ENCODE peak calls at places on chromosomes 7 and 10, in ten cellular contexts. One of them, this sample, is unnamed. For H3K9me3, the result is how much of the 10 kb centered on the place peaks cover.

GRCh38 chr10:108782411-108782810 is 1140.9 kb downstream of the XPNPEP1 start:
- DNase-seq in pancreas: no peak
- DNase-seq in heart left ventricle: no peak
- DNase-seq in mesenchymal stem cell: no peak
- DNase-seq in fibroblast of lung: peak
- DNase-seq in psoas muscle: no peak
- DNase-seq in CD8-positive, alpha-beta T cell: no peak
- DNase-seq in effector memory CD4-positive, alpha-beta T cell: no peak
- DNase-seq in HCT116: no peak
- DNase-seq in endodermal cell: no peak
- DNase-seq in this sample: no peak

GRCh38 chr10:4434105-4434504 is 391.9 kb upstream of the AKR1E2 start:
- DNase-seq in pancreas: no peak
- DNase-seq in heart left ventricle: no peak
- DNase-seq in mesenchymal stem cell: no peak
- DNase-seq in fibroblast of lung: no peak
- DNase-seq in psoas muscle: no peak
- DNase-seq in CD8-positive, alpha-beta T cell: no peak
- DNase-seq in effector memory CD4-positive, alpha-beta T cell: no peak
- DNase-seq in HCT116: no peak
- DNase-seq in endodermal cell: no peak
- DNase-seq in this sample: no peak

GRCh38 chr7:1899201-1899600 is 229.1 kb downstream of the ELFN1 start:
- DNase-seq in pancreas: no peak
- DNase-seq in heart left ventricle: peak
- DNase-seq in mesenchymal stem cell: no peak
- DNase-seq in fibroblast of lung: peak
- DNase-seq in psoas muscle: peak
- DNase-seq in CD8-positive, alpha-beta T cell: no peak
- DNase-seq in effector memory CD4-positive, alpha-beta T cell: no peak
- DNase-seq in HCT116: no peak
- DNase-seq in endodermal cell: no peak
- DNase-seq in this sample: no peak

GRCh38 chr7:139855498-139856270 is 26.6 kb downstream of the TBXAS1 start:
- DNase-seq in pancreas: peak
- DNase-seq in heart left ventricle: no peak
- DNase-seq in mesenchymal stem cell: no peak
- DNase-seq in fibroblast of lung: no peak
- DNase-seq in psoas muscle: no peak
- DNase-seq in CD8-positive, alpha-beta T cell: no peak
- DNase-seq in effector memory CD4-positive, alpha-beta T cell: no peak
- DNase-seq in HCT116: no peak
- DNase-seq in endodermal cell: no peak
- DNase-seq in this sample: no peak

GRCh38 chr7:104980969-104981670 is 32.9 kb upstream of the KMT2E start:
- DNase-seq in pancreas: no peak
- DNase-seq in heart left ventricle: no peak
- DNase-seq in mesenchymal stem cell: peak
- DNase-seq in fibroblast of lung: no peak
- DNase-seq in psoas muscle: no peak
- DNase-seq in CD8-positive, alpha-beta T cell: no peak
- DNase-seq in effector memory CD4-positive, alpha-beta T cell: no peak
- DNase-seq in HCT116: peak
- DNase-seq in endodermal cell: no peak
- DNase-seq in this sample: no peak

GRCh38 chr7:80107278-80107677 is 27.4 kb upstream of the GNAI1 start:
- DNase-seq in pancreas: no peak
- DNase-seq in heart left ventricle: no peak
- DNase-seq in mesenchymal stem cell: peak
- DNase-seq in fibroblast of lung: no peak
- DNase-seq in psoas muscle: no peak
- DNase-seq in CD8-positive, alpha-beta T cell: no peak
- DNase-seq in effector memory CD4-positive, alpha-beta T cell: no peak
- DNase-seq in HCT116: no peak
- DNase-seq in endodermal cell: no peak
- DNase-seq in this sample: no peak

GRCh38 chr7:132683967-132684690 is 107.9 kb upstream of the PLXNA4 start:
- DNase-seq in pancreas: no peak
- DNase-seq in heart left ventricle: no peak
- DNase-seq in mesenchymal stem cell: no peak
- DNase-seq in fibroblast of lung: no peak
- DNase-seq in psoas muscle: no peak
- DNase-seq in CD8-positive, alpha-beta T cell: no peak
- DNase-seq in effector memory CD4-positive, alpha-beta T cell: no peak
- DNase-seq in HCT116: no peak
- DNase-seq in endodermal cell: no peak
- DNase-seq in this sample: no peak

GRCh38 chr7:70673833-70674232 is 458.1 kb upstream of the GALNT17 start:
- DNase-seq in pancreas: no peak
- DNase-seq in heart left ventricle: no peak
- DNase-seq in mesenchymal stem cell: no peak
- DNase-seq in fibroblast of lung: no peak
- DNase-seq in psoas muscle: no peak
- DNase-seq in CD8-positive, alpha-beta T cell: no peak
- DNase-seq in effector memory CD4-positive, alpha-beta T cell: no peak
- DNase-seq in HCT116: no peak
- DNase-seq in endodermal cell: peak
- DNase-seq in this sample: no peak

GRCh38 chr10:29612657-29613056 is 22.1 kb downstream of the SVIL start:
- DNase-seq in pancreas: no peak
- DNase-seq in heart left ventricle: no peak
- DNase-seq in mesenchymal stem cell: no peak
- DNase-seq in fibroblast of lung: no peak
- DNase-seq in psoas muscle: no peak
- DNase-seq in CD8-positive, alpha-beta T cell: no peak
- DNase-seq in effector memory CD4-positive, alpha-beta T cell: no peak
- DNase-seq in HCT116: no peak
- DNase-seq in endodermal cell: peak
- DNase-seq in this sample: no peak

GRCh38 chr7:28999421-28999820 is 41.3 kb upstream of the TRIL start:
- DNase-seq in pancreas: no peak
- DNase-seq in heart left ventricle: no peak
- DNase-seq in mesenchymal stem cell: no peak
- DNase-seq in fibroblast of lung: no peak
- DNase-seq in psoas muscle: no peak
- DNase-seq in CD8-positive, alpha-beta T cell: no peak
- DNase-seq in effector memory CD4-positive, alpha-beta T cell: no peak
- DNase-seq in HCT116: no peak
- DNase-seq in endodermal cell: no peak
- DNase-seq in this sample: no peak

GRCh38 chr7:50329775-50330174 is 25.3 kb downstream of the IKZF1 start:
- DNase-seq in pancreas: no peak
- DNase-seq in heart left ventricle: no peak
- DNase-seq in mesenchymal stem cell: no peak
- DNase-seq in fibroblast of lung: no peak
- DNase-seq in psoas muscle: no peak
- DNase-seq in CD8-positive, alpha-beta T cell: no peak
- DNase-seq in effector memory CD4-positive, alpha-beta T cell: no peak
- DNase-seq in HCT116: no peak
- DNase-seq in endodermal cell: no peak
- DNase-seq in this sample: no peak

GRCh38 chr7:103887853-103888602 is 101.4 kb downstream of the RELN start:
- DNase-seq in pancreas: no peak
- DNase-seq in heart left ventricle: no peak
- DNase-seq in mesenchymal stem cell: no peak
- DNase-seq in fibroblast of lung: no peak
- DNase-seq in psoas muscle: no peak
- DNase-seq in CD8-positive, alpha-beta T cell: no peak
- DNase-seq in effector memory CD4-positive, alpha-beta T cell: no peak
- DNase-seq in HCT116: no peak
- DNase-seq in endodermal cell: no peak
- DNase-seq in this sample: no peak

GRCh38 chr10:73876971-73877370 is 2.6 kb upstream of the CAMK2G start:
- DNase-seq in pancreas: no peak
- DNase-seq in heart left ventricle: no peak
- DNase-seq in mesenchymal stem cell: peak
- DNase-seq in fibroblast of lung: peak
- DNase-seq in psoas muscle: no peak
- DNase-seq in CD8-positive, alpha-beta T cell: no peak
- DNase-seq in effector memory CD4-positive, alpha-beta T cell: no peak
- DNase-seq in HCT116: no peak
- DNase-seq in endodermal cell: no peak
- DNase-seq in this sample: no peak

DNA sequence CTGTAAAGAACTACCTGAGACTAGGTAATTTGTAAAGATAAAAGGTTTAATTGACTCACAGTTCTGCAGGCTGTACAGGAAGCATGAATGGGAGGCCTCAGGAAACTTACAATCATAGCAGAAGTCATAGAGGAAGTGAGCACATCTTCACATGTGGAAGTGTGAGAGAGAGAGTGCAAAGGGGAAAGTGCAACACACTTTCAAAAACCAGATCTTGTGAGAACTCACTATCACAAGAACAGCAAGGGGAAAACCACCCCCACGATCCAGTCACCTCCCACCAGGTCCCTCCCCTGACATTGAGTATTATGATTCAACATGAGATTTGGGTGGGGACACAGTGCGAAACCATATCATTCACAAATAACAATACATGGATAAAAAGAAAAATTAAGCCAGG is 24.5 kb downstream of the AVL9 start:
- DNase-seq in pancreas: no peak
- DNase-seq in heart left ventricle: no peak
- DNase-seq in mesenchymal stem cell: no peak
- DNase-seq in fibroblast of lung: no peak
- DNase-seq in psoas muscle: no peak
- DNase-seq in CD8-positive, alpha-beta T cell: no peak
- DNase-seq in effector memory CD4-positive, alpha-beta T cell: no peak
- DNase-seq in HCT116: no peak
- DNase-seq in endodermal cell: no peak
- DNase-seq in this sample: no peak
- H3K9me3 ChIP-seq in pancreas: under half
- H3K9me3 ChIP-seq in heart left ventricle: under half
- H3K9me3 ChIP-seq in mesenchymal stem cell: under half
- H3K9me3 ChIP-seq in fibroblast of lung: under half
- H3K9me3 ChIP-seq in psoas muscle: under half
- H3K9me3 ChIP-seq in CD8-positive, alpha-beta T cell: under half
- H3K9me3 ChIP-seq in effector memory CD4-positive, alpha-beta T cell: under half
- H3K9me3 ChIP-seq in HCT116: under half
- H3K9me3 ChIP-seq in endodermal cell: half or more
- H3K9me3 ChIP-seq in this sample: under half

GRCh38 chr7:64515781-64516180 is 47.1 kb downstream of the ZNF680 start:
- DNase-seq in pancreas: no peak
- DNase-seq in heart left ventricle: no peak
- DNase-seq in mesenchymal stem cell: no peak
- DNase-seq in fibroblast of lung: no peak
- DNase-seq in psoas muscle: no peak
- DNase-seq in CD8-positive, alpha-beta T cell: no peak
- DNase-seq in effector memory CD4-positive, alpha-beta T cell: no peak
- DNase-seq in HCT116: no peak
- DNase-seq in endodermal cell: no peak
- DNase-seq in this sample: no peak

GRCh38 chr7:64516451-64516850 is 46.4 kb downstream of the ZNF680 start:
- DNase-seq in pancreas: no peak
- DNase-seq in heart left ventricle: no peak
- DNase-seq in mesenchymal stem cell: no peak
- DNase-seq in fibroblast of lung: no peak
- DNase-seq in psoas muscle: no peak
- DNase-seq in CD8-positive, alpha-beta T cell: no peak
- DNase-seq in effector memory CD4-positive, alpha-beta T cell: no peak
- DNase-seq in HCT116: no peak
- DNase-seq in endodermal cell: no peak
- DNase-seq in this sample: no peak

DNA sequence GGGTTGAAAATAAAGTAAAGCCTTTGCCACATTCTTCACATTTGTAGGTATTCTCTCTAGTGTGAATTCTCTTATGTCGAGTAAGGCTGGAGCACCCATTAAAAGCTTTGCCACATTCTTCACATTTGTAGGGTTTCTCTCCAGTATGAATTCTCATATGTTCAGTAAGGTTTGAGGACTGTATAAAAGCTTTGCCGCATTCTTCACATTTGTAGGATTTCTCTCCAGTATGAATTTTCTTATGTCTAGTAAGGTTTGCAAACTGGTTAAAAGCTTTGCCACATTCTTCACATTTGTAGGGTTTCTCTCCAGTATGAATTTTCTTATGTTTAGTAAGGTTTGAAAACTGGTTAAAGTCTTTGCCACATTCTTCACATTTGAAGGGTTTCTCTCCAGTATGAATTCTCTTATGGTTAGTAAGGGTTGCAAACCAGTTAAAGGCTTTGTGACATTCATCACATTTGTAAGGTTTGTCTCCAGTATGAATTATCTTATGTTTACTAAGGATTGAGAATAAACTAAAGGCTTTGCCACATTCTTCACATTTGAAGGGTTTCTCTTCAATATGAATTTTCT is 41.4 kb downstream of the ZNF680 start:
- DNase-seq in pancreas: no peak
- DNase-seq in heart left ventricle: no peak
- DNase-seq in mesenchymal stem cell: no peak
- DNase-seq in fibroblast of lung: no peak
- DNase-seq in psoas muscle: no peak
- DNase-seq in CD8-positive, alpha-beta T cell: no peak
- DNase-seq in effector memory CD4-positive, alpha-beta T cell: no peak
- DNase-seq in HCT116: no peak
- DNase-seq in endodermal cell: no peak
- DNase-seq in this sample: no peak
- H3K9me3 ChIP-seq in pancreas: under half
- H3K9me3 ChIP-seq in heart left ventricle: under half
- H3K9me3 ChIP-seq in mesenchymal stem cell: half or more
- H3K9me3 ChIP-seq in fibroblast of lung: under half
- H3K9me3 ChIP-seq in psoas muscle: half or more
- H3K9me3 ChIP-seq in CD8-positive, alpha-beta T cell: under half
- H3K9me3 ChIP-seq in effector memory CD4-positive, alpha-beta T cell: under half
- H3K9me3 ChIP-seq in HCT116: half or more
- H3K9me3 ChIP-seq in endodermal cell: half or more
- H3K9me3 ChIP-seq in this sample: under half

DNA sequence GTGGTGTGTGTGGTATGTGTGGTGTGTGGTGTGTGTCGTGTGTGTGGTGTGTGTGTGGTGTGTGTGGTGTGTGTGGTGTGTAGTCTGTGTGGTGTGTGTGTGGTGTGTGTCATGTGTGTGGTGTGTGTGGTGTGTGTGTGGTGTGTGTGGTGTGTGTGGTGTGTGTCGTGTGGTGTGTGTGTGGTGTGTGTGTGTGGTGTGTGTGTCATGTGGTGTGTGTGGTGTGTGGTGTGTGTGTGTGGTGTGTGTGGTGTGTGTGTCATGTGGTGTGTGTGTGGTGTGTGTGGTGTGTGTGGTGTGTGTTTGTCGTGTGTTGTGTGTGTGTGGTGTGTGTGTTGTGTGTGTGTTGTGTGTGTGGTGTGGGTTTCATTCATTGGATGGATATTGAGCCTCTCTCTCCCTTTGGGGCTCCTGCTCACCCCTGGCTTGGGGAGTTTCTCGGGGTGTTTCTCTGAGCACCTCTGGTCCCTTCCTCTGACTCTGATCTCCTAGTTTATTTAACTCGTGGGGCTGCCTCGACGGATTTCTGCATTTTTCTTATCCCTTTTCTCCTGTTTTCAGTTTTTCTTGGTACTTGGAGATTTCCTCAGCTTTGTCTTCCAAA is 145.8 kb downstream of the DNAJB6 start:
- DNase-seq in pancreas: no peak
- DNase-seq in heart left ventricle: no peak
- DNase-seq in mesenchymal stem cell: no peak
- DNase-seq in fibroblast of lung: no peak
- DNase-seq in psoas muscle: no peak
- DNase-seq in CD8-positive, alpha-beta T cell: no peak
- DNase-seq in effector memory CD4-positive, alpha-beta T cell: no peak
- DNase-seq in HCT116: no peak
- DNase-seq in endodermal cell: peak
- DNase-seq in this sample: no peak
- H3K9me3 ChIP-seq in pancreas: under half
- H3K9me3 ChIP-seq in heart left ventricle: under half
- H3K9me3 ChIP-seq in mesenchymal stem cell: under half
- H3K9me3 ChIP-seq in fibroblast of lung: under half
- H3K9me3 ChIP-seq in psoas muscle: under half
- H3K9me3 ChIP-seq in CD8-positive, alpha-beta T cell: under half
- H3K9me3 ChIP-seq in effector memory CD4-positive, alpha-beta T cell: under half
- H3K9me3 ChIP-seq in HCT116: under half
- H3K9me3 ChIP-seq in endodermal cell: half or more
- H3K9me3 ChIP-seq in this sample: under half

GRCh38 chr10:112359606-112360307 is 14.2 kb upstream of the ACSL5 start:
- DNase-seq in pancreas: no peak
- DNase-seq in heart left ventricle: no peak
- DNase-seq in mesenchymal stem cell: no peak
- DNase-seq in fibroblast of lung: no peak
- DNase-seq in psoas muscle: no peak
- DNase-seq in CD8-positive, alpha-beta T cell: no peak
- DNase-seq in effector memory CD4-positive, alpha-beta T cell: no peak
- DNase-seq in HCT116: no peak
- DNase-seq in endodermal cell: no peak
- DNase-seq in this sample: peak
- H3K9me3 ChIP-seq in pancreas: under half
- H3K9me3 ChIP-seq in heart left ventricle: under half
- H3K9me3 ChIP-seq in mesenchymal stem cell: under half
- H3K9me3 ChIP-seq in fibroblast of lung: under half
- H3K9me3 ChIP-seq in psoas muscle: under half
- H3K9me3 ChIP-seq in CD8-positive, alpha-beta T cell: under half
- H3K9me3 ChIP-seq in effector memory CD4-positive, alpha-beta T cell: under half
- H3K9me3 ChIP-seq in HCT116: under half
- H3K9me3 ChIP-seq in endodermal cell: under half
- H3K9me3 ChIP-seq in this sample: under half